ENCODE peak calls at places on chromosomes 6 and 20, in eight cellular contexts. B is T47D; Z is activated CD4-positive, alpha-beta T cell treated with anti-CD3 and anti-CD28 coated beads, Interleukin-2, amount 50 U/mL, for 48 hours; E is naive B cell; Q is WTC11; J is mucosa of gallbladder; G is upper lobe of left lung; M is stimulated activated CD4-positive, alpha-beta T cell treated with anti-CD3 and anti-CD28 coated beads, Interleukin-12 subunit alpha, Interleukin-12 subunit beta, amount 100 ng/mL, for 24 hours. N is an unnamed sample.

GRCh38 chr20:46122516-46123481 is 4.7 kb downstream of the CD40 start:
- DNase-seq in B (no peak), Z (no peak), E (no peak), Q (no peak), J (no peak), G (no peak), M (no peak), N (no peak)

GRCh38 chr6:96923400-96923799 is 1.1 kb upstream of the KLHL32 start:
- DNase-seq in B (no peak), Z (no peak), E (no peak), Q (no peak), J (no peak), G (no peak), M (no peak), N (no peak)

GRCh38 chr6:127518710-127519468 is at the start of gene MTCL3:
- DNase-seq in B (no peak), Z (peak), E (no peak), Q (peak), J (peak), G (no peak), M (peak), N (no peak)

GRCh38 chr6:15682965-15683822 is 20.4 kb upstream of the DTNBP1 start:
- DNase-seq in B (no peak), Z (no peak), E (no peak), Q (no peak), J (no peak), G (no peak), M (no peak), N (no peak)

GRCh38 chr6:71258078-71258866 is 30.3 kb upstream of the OGFRL1 start:
- DNase-seq in B (no peak), Z (no peak), E (no peak), Q (no peak), J (no peak), G (no peak), M (no peak), N (no peak)

GRCh38 chr20:51700809-51701285 is 67.3 kb downstream of the ATP9A start:
- DNase-seq in B (peak), Z (no peak), E (no peak), Q (peak), J (peak), G (no peak), M (no peak), N (peak)

GRCh38 chr20:5848711-5849505 is 98.7 kb downstream of the SHLD1 start:
- DNase-seq in B (no peak), Z (no peak), E (no peak), Q (no peak), J (no peak), G (no peak), M (no peak), N (no peak)

GRCh38 chr6:34587325-34587724 is 31.2 kb upstream of the SPDEF start:
- DNase-seq in B (no peak), Z (no peak), E (no peak), Q (no peak), J (no peak), G (no peak), M (no peak), N (no peak)

GRCh38 chr6:41655706-41656668 is 17.7 kb downstream of the MDFI start:
- DNase-seq in B (no peak), Z (no peak), E (no peak), Q (no peak), J (no peak), G (no peak), M (no peak), N (no peak)

GRCh38 chr20:46268662-46269061 is 39.6 kb downstream of the CDH22 start:
- DNase-seq in B (no peak), Z (no peak), E (no peak), Q (no peak), J (no peak), G (no peak), M (no peak), N (no peak)

GRCh38 chr6:106448000-106448426 is 87.5 kb downstream of the CRYBG1 start:
- DNase-seq in B (no peak), Z (peak), E (peak), Q (no peak), J (no peak), G (peak), M (no peak), N (no peak)

GRCh38 chr6:142421285-142422202 is 119.7 kb downstream of the ADGRG6 start:
- DNase-seq in B (no peak), Z (no peak), E (no peak), Q (no peak), J (no peak), G (no peak), M (no peak), N (no peak)

GRCh38 chr20:46411637-46412036 is 5.2 kb upstream of the ELMO2 start:
- DNase-seq in B (no peak), Z (no peak), E (no peak), Q (no peak), J (no peak), G (no peak), M (no peak), N (no peak)

GRCh38 chr6:30150671-30151395 is 10.2 kb downstream of the TRIM10 start:
- DNase-seq in B (no peak), Z (no peak), E (no peak), Q (no peak), J (no peak), G (no peak), M (no peak), N (no peak)

GRCh38 chr20:47247972-47248371 is 108.5 kb downstream of the ZMYND8 start:
- DNase-seq in B (no peak), Z (no peak), E (no peak), Q (no peak), J (no peak), G (no peak), M (no peak), N (no peak)

GRCh38 chr6:16539086-16539931 is 222.0 kb downstream of the ATXN1 start:
- DNase-seq in B (no peak), Z (no peak), E (no peak), Q (no peak), J (peak), G (no peak), M (no peak), N (no peak)

GRCh38 chr6:19934996-19935591 is 97.9 kb downstream of the ID4 start:
- DNase-seq in B (no peak), Z (no peak), E (no peak), Q (no peak), J (no peak), G (no peak), M (no peak), N (no peak)

N was measured in 8988T.